ENCODE peak calls at places on chromosome 14, in five cellular contexts. J is pancreas, U is choroid plexus epithelial cell, W is astrocyte, S is GM12865. C is an unnamed sample.

GRCh38 chr14:102898776-102899515 is 23.5 kb upstream of the AMN start:
- DNase-seq in J (no peak), U (no peak), W (no peak), S (no peak), C (no peak)

GRCh38 chr14:33315217-33315616 is 376.5 kb downstream of the NPAS3 start:
- DNase-seq in J (no peak), U (no peak), W (no peak), S (no peak), C (no peak)

GRCh38 chr14:25150934-25151790 is 101.2 kb upstream of the STXBP6 start:
- DNase-seq in J (no peak), U (peak), W (peak), S (peak), C (peak)

GRCh38 chr14:74973003-74973614 is 17.7 kb upstream of the PGF start:
- DNase-seq in J (no peak), U (peak), W (peak), S (peak), C (no peak)

GRCh38 chr14:73746540-73747385 is 32.6 kb upstream of the PNMA1 start:
- DNase-seq in J (no peak), U (no peak), W (no peak), S (no peak), C (no peak)

GRCh38 chr14:105294142-105294597 is 6.6 kb downstream of the BRF1 start:
- DNase-seq in J (peak), U (peak), W (peak), S (peak), C (peak)

GRCh38 chr14:104383931-104384775 is 195.4 kb upstream of the C14orf180 start:
- DNase-seq in J (peak), U (no peak), W (no peak), S (no peak), C (no peak)

GRCh38 chr14:104290058-104290667 is 151.8 kb downstream of the KIF26A start:
- DNase-seq in J (peak), U (no peak), W (no peak), S (no peak), C (no peak)

GRCh38 chr14:64934338-64934939 is 8.1 kb downstream of the GPX2 start:
- DNase-seq in J (no peak), U (no peak), W (no peak), S (no peak), C (no peak)

GRCh38 chr14:100577986-100578431 is 9.2 kb downstream of the BEGAIN start:
- DNase-seq in J (peak), U (no peak), W (no peak), S (no peak), C (no peak)

GRCh38 chr14:43243168-43243567 is 1263.9 kb downstream of the FSCB start:
- DNase-seq in J (no peak), U (no peak), W (no peak), S (no peak), C (no peak)

GRCh38 chr14:20487402-20487742 is 18.0 kb upstream of the RNASE10 start:
- DNase-seq in J (no peak), U (no peak), W (no peak), S (no peak), C (no peak)

GRCh38 chr14:89425931-89426330 is 8.9 kb upstream of the FOXN3 start:
- DNase-seq in J (no peak), U (peak), W (peak), S (peak), C (no peak)

GRCh38 chr14:74882103-74882920 is 596 bp downstream of the DLST start:
- DNase-seq in J (no peak), U (peak), W (peak), S (peak), C (peak)

GRCh38 chr14:51860836-51861583 is 598 bp downstream of the GNG2 start:
- DNase-seq in J (no peak), U (peak), W (peak), S (no peak), C (no peak)

GRCh38 chr14:75278422-75279152 is at the start of gene FOS:
- DNase-seq in J (peak), U (peak), W (peak), S (peak), C (peak)

GRCh38 chr14:56004807-56005579 is 113.2 kb upstream of the PELI2 start:
- DNase-seq in J (no peak), U (peak), W (peak), S (peak), C (no peak)

GRCh38 chr14:101876539-101876938 is 87.8 kb upstream of the DYNC1H1 start:
- DNase-seq in J (no peak), U (peak), W (no peak), S (peak), C (peak)

GRCh38 chr14:100902792-100903191 is 730 bp downstream of the RTL1 start:
- DNase-seq in J (no peak), U (no peak), W (no peak), S (no peak), C (no peak)

GRCh38 chr14:43706901-43707300 is 800.2 kb downstream of the FSCB start:
- DNase-seq in J (no peak), U (peak), W (no peak), S (no peak), C (no peak)

GRCh38 chr14:103382375-103382774 is 2.8 kb upstream of the MARK3 start:
- DNase-seq in J (no peak), U (peak), W (peak), S (no peak), C (peak)

GRCh38 chr14:105389976-105390848 is 8.1 kb upstream of the TEX22 start:
- DNase-seq in J (no peak), U (no peak), W (no peak), S (no peak), C (no peak)

GRCh38 chr14:53156238-53156637 is 3.1 kb upstream of the DDHD1 start:
- DNase-seq in J (no peak), U (no peak), W (no peak), S (no peak), C (no peak)

GRCh38 chr14:104768437-104769323 is 15.7 kb downstream of the SIVA1 start:
- DNase-seq in J (peak), U (peak), W (peak), S (peak), C (peak)

GRCh38 chr14:72451081-72451972 is 442.6 kb downstream of the DPF3 start:
- DNase-seq in J (no peak), U (no peak), W (peak), S (peak), C (peak)

GRCh38 chr14:91848602-91849001 is 18.7 kb downstream of the TC2N start:
- DNase-seq in J (no peak), U (no peak), W (no peak), S (no peak), C (no peak)

GRCh38 chr14:104197449-104198247 is 59.3 kb downstream of the KIF26A start:
- DNase-seq in J (no peak), U (no peak), W (no peak), S (no peak), C (no peak)

GRCh38 chr14:68466491-68466977 is 326.3 kb downstream of the ZFP36L1 start:
- DNase-seq in J (no peak), U (peak), W (peak), S (no peak), C (no peak)

GRCh38 chr14:72471346-72471745 is 422.6 kb downstream of the DPF3 start:
- DNase-seq in J (no peak), U (no peak), W (no peak), S (no peak), C (no peak)

GRCh38 chr14:34063470-34064164 is 112.7 kb upstream of the EGLN3 start:
- DNase-seq in J (no peak), U (no peak), W (no peak), S (no peak), C (no peak)

GRCh38 chr14:42869681-42870080 is 1263.0 kb downstream of the LRFN5 start:
- DNase-seq in J (no peak), U (peak), W (peak), S (no peak), C (no peak)

GRCh38 chr14:68407838-68408237 is 385.0 kb downstream of the ZFP36L1 start:
- DNase-seq in J (no peak), U (no peak), W (no peak), S (no peak), C (no peak)

GRCh38 chr14:36941783-36942521 is 230.5 kb downstream of the SLC25A21 start:
- DNase-seq in J (peak), U (peak), W (peak), S (peak), C (peak)

GRCh38 chr14:21063479-21063878 is 5.9 kb downstream of the RNASE8 start:
- DNase-seq in J (no peak), U (peak), W (peak), S (no peak), C (peak)

GRCh38 chr14:50310445-50310844 is 1.6 kb downstream of the L2HGDH start:
- DNase-seq in J (no peak), U (no peak), W (no peak), S (no peak), C (no peak)

GRCh38 chr14:50311337-50311973 is 574 bp downstream of the L2HGDH start:
- DNase-seq in J (no peak), U (peak), W (no peak), S (no peak), C (peak)

GRCh38 chr14:50312734-50313054 is 570 bp downstream of the DMAC2L start:
- DNase-seq in J (no peak), U (peak), W (no peak), S (no peak), C (no peak)

GRCh38 chr14:50308363-50308762 is 3.7 kb downstream of the L2HGDH start:
- DNase-seq in J (no peak), U (no peak), W (no peak), S (no peak), C (no peak)

GRCh38 chr14:50311974-50312733 is at the start of the genes DMAC2L and L2HGDH:
- DNase-seq in J (peak), U (peak), W (peak), S (peak), C (peak)
- TF ChIP-seq CTCF in J (peak), U (no peak), W (no peak), S (no peak), C (no peak)

GRCh38 chr14:59847711-59848110 is 22.9 kb downstream of the RTN1 start:
- DNase-seq in J (no peak), U (no peak), W (no peak), S (no peak), C (no peak)

GRCh38 chr14:59846595-59846994 is 24.0 kb downstream of the RTN1 start:
- DNase-seq in J (no peak), U (no peak), W (no peak), S (no peak), C (no peak)

GRCh38 chr14:59845245-59845644 is 25.3 kb downstream of the RTN1 start:
- DNase-seq in J (no peak), U (no peak), W (no peak), S (no peak), C (peak)

GRCh38 chr14:59848671-59849070 is 21.9 kb downstream of the RTN1 start:
- DNase-seq in J (no peak), U (no peak), W (no peak), S (no peak), C (no peak)

DNA sequence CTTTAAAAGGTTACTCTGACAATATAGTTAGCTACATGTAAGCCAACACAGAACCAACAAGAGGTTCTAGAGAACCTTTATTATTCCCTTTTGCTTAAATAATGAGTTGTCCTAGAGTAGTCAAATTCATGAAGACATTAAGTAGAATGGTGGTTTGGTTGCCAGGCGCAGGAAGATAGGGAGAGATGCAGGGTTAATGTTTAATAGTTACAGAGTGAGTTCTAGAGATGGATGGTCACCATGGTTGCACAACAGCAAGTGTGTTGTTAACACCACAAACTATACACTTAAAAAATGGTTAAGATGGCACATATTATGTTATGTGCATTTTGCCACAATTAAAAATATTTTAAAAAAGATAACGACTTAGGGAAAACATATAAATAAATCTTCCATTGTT is 26.2 kb downstream of the RTN1 start:
- DNase-seq in J (no peak), U (no peak), W (no peak), S (no peak), C (no peak)
- TF ChIP-seq CTCF in J (no peak), U (no peak), W (no peak), S (no peak), C (no peak)

GRCh38 chr14:69877492-69877891 is 1.7 kb upstream of the SMOC1 start:
- DNase-seq in J (no peak), U (peak), W (no peak), S (peak), C (peak)
- TF ChIP-seq CTCF in J (peak), U (peak), W (peak), S (peak), C (peak)

GRCh38 chr14:54935958-54936357 is 33.3 kb upstream of the GCH1 start:
- DNase-seq in J (no peak), U (peak), W (peak), S (no peak), C (no peak)
- TF ChIP-seq CTCF in J (no peak), U (no peak), W (no peak), S (no peak), C (no peak)

GRCh38 chr14:61565181-61565580 is 130.1 kb upstream of the HIF1A start:
- DNase-seq in J (no peak), U (peak), W (no peak), S (no peak), C (no peak)

GRCh38 chr14:61563880-61564622 is 131.3 kb upstream of the HIF1A start:
- DNase-seq in J (no peak), U (no peak), W (no peak), S (no peak), C (no peak)

GRCh38 chr14:61563162-61563511 is 132.2 kb upstream of the HIF1A start:
- DNase-seq in J (no peak), U (no peak), W (no peak), S (no peak), C (no peak)

GRCh38 chr14:61565836-61566536 is 129.3 kb upstream of the HIF1A start:
- DNase-seq in J (no peak), U (peak), W (peak), S (no peak), C (no peak)

GRCh38 chr14:61564623-61565091 is 130.7 kb upstream of the HIF1A start:
- DNase-seq in J (no peak), U (peak), W (peak), S (no peak), C (no peak)
- TF ChIP-seq CTCF in J (no peak), U (no peak), W (no peak), S (no peak), C (no peak)

DNA sequence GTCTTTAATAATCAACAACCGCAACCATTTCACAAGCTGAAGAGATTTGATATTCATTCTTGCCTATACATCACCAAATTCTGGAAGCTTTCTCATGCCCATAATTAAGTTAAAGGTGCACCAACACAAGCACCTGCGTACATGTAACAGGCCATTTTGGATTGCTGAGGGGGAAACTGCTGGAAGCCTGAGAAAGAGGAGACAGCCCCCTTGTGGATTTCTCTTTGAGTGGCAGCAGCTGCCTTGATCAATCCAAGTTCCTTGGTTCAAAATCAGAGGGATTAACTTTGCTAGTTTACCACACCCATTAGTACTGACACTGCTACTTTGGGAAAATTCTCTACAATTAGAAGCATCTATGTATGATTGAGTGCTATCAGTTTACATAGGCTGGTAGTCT is 321.1 kb downstream of the NOVA1 start:
- DNase-seq in J (no peak), U (peak), W (no peak), S (no peak), C (peak)
- TF ChIP-seq CTCF in J (no peak), U (peak), W (peak), S (no peak), C (peak)

DNA sequence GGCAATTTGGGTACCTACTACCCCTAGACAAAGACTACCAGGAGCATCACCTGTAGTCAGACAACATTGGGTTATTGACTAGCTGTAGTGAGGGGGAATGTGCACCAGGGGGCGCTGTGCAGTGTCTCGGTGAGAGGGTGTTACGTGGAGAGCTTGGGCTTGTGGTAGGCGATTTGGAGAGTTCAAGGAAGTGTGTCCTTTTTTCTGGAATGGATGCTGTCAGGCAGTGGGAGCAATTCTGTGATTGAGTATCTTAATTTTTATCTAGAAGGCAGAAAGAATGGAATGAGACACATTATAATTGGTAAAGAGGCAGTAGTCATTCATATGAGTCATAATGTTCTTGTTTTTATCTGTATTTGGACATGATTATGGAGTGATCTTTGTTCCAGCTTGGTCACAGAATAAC is 187.7 kb downstream of the GALC start:
- DNase-seq in J (peak), U (no peak), W (peak), S (peak), C (peak)
- TF ChIP-seq CTCF in J (peak), U (peak), W (peak), S (peak), C (peak)

GRCh38 chr14:98259881-98260280 is 1012.1 kb downstream of the BCL11B start:
- DNase-seq in J (no peak), U (no peak), W (peak), S (no peak), C (no peak)

GRCh38 chr14:98262566-98262965 is 1009.4 kb downstream of the BCL11B start:
- DNase-seq in J (no peak), U (no peak), W (no peak), S (no peak), C (no peak)
- TF ChIP-seq CTCF in J (no peak), U (no peak), W (no peak), S (no peak), C (no peak)

C was measured in A673.